ENCODE peak calls at places on chromosome 19, in four cellular contexts. C, N, M and H are unnamed samples.

GRCh38 chr19:4503224-4504170 is 14.8 kb downstream of the PLIN4 start:
- DNase-seq in C (peak), M (no peak), N (no peak), H (no peak)

GRCh38 chr19:18593367-18594095 is 4.9 kb downstream of the REX1BD start:
- DNase-seq in C (peak), M (no peak), N (no peak), H (no peak)

GRCh38 chr19:2338055-2338615 is 9.7 kb downstream of the SPPL2B start:
- DNase-seq in M (no peak), C (peak), N (no peak), H (no peak)

GRCh38 chr19:7904074-7905020 is 670 bp downstream of the MAP2K7 start:
- DNase-seq in N (no peak), C (peak), M (no peak), H (no peak)

GRCh38 chr19:40492274-40492673 is 25.5 kb downstream of the SPTBN4 start:
- DNase-seq in M (no peak), C (no peak), N (no peak), H (no peak)

GRCh38 chr19:8352134-8352827 is 9.2 kb upstream of the KANK3 start:
- DNase-seq in M (no peak), C (no peak), N (no peak), H (no peak)

GRCh38 chr19:39937094-39937493 is 2.7 kb upstream of the FCGBP start:
- DNase-seq in M (no peak), N (no peak), C (no peak), H (no peak)

GRCh38 chr19:50772408-50773311 is 2.4 kb downstream of the GPR32 start:
- DNase-seq in N (no peak), M (no peak), C (no peak), H (no peak)

GRCh38 chr19:19382118-19382517 is 23.4 kb upstream of the GATAD2A start:
- DNase-seq in M (no peak), C (no peak), N (no peak), H (no peak)

GRCh38 chr19:8638078-8638619 is 7.7 kb downstream of the NFILZ start:
- DNase-seq in N (peak), C (no peak), M (no peak), H (no peak)

GRCh38 chr19:18848860-18849661 is 17.3 kb downstream of the UPF1 start:
- DNase-seq in C (peak), M (no peak), N (no peak), H (peak)

GRCh38 chr19:55261671-55262126 is 2.9 kb upstream of the PPP6R1 start:
- DNase-seq in C (no peak), M (peak), N (no peak), H (no peak)

GRCh38 chr19:13952154-13953020 is at the start of gene DCAF15:
- DNase-seq in M (peak), N (peak), C (peak), H (peak)

GRCh38 chr19:39007096-39007495 is 25.3 kb downstream of the FBXO27 start:
- DNase-seq in N (no peak), M (no peak), C (no peak), H (no peak)

GRCh38 chr19:16327131-16327450 is 2.5 kb downstream of the KLF2 start:
- DNase-seq in N (no peak), M (no peak), C (no peak), H (no peak)

GRCh38 chr19:12365372-12366162 is at the start of gene ZNF442:
- DNase-seq in C (peak), N (peak), M (peak), H (peak)

GRCh38 chr19:52748336-52748950 is 13.6 kb upstream of the ZNF611 start:
- DNase-seq in N (no peak), M (no peak), C (no peak), H (no peak)

GRCh38 chr19:33368074-33368864 is 5.2 kb upstream of the CEBPG start:
- DNase-seq in N (no peak), C (no peak), M (no peak), H (no peak)

GRCh38 chr19:409006-409514 is at the start of gene C2CD4C:
- DNase-seq in M (peak), C (no peak), N (no peak), H (no peak)
- TF ChIP-seq EP300 in M (no peak), C (no peak), N (no peak), H (no peak)

DNA sequence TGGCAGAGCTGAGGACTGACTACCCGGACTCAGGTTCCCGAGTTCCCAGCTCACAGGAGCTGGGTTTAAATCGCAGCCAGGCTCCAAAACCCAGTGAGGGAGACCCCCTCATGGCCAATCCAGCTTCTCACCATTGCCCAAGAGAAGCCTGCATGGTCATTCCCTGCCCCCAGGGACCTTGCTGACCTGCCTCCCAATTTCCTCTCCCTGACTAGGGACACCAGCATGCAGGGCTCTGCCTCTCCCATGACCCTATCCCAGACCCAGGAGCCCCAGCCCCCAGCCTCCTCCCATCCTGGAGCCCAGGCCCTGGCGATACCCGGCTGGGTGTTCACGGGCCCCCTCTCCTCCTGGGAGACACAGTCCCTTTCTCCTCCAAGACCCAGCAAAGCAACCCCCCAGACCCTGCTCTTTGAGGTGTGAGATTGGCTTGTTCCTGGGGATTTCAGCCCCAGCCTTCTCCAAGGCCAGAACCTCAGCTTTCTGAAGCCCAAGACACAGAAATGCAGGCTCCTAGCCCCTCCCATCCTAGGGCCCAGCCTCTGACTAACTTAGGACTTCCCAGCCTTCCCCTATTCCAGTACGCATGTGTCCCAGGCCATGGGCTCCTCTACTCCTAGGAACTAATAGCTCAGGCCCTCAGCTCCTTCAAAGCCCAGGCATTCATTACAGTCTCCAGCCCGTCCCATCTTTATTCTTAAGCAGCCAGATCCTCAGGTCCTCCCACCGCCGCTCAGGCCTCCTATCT is 1.1 kb downstream of the GYS1 start:
- DNase-seq in C (peak), M (no peak), N (peak), H (no peak)
- TF ChIP-seq POLR2A in C (peak), M (no peak), N (no peak), H (no peak)

DNA sequence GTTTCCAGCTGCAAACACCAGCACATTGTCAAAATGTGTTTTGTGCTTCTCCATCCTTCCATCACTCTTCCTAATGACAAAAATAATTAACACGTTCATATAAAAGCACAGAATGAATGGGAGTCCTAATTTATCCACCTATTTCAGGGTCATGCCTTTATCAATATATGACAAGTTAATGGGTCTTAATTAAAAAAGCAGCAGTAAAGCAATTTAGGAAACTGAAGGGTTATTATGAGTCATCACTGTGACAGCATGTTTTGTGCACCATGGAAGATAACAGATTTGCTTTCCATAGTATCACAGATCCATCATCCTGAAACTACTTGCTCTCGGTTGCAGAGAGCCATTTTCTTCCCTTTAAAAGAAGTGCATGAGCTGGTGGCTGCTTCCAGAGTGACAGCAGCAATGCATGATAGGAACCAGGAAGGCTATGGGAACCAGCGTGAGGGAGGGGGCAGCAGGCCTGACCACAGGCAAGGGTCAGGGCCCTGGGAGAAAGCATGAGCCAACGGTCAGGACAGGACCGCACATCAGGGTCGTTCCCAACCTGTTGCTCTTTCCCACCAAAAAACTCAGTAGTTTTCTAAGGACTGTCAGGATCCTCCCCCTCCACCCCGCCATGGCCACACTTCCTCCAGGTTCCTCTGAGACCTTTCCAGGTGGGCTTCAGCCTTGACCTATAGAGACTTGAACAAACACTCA is 784.2 kb downstream of the UQCRFS1 start:
- DNase-seq in M (peak), C (no peak), N (no peak), H (no peak)
- TF ChIP-seq EP300 in M (no peak), C (no peak), N (no peak), H (no peak)

DNA sequence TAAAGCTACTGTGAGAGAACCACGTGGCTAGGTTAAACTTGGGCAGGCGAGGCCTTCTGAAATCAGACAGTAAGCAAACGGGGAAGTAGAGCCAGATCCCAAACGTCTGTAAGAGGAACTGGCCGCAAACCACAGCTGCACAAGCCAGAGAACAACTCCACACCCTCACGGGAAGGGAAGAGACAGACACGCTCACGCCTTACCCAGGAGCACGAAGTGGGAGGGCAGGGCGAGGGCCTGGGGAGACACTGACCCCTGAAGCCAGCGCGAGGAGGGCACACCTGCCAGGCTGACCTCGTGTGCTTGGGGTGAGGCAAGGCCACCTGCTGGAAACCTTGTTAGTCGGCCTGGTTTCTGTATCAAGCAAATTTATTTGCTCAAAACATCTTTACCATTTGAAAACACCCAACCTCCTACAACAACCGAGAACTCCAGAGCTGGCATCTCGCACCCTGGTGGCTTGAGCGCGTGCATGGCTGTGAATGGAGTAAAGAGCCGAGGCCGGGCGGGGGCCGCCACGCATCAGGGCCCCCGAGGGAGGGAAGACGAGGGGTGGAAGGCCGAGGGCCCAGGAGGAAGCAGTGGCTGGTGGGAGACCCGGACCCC is 7.3 kb downstream of the POLR2E start:
- DNase-seq in N (no peak), C (no peak), M (no peak), H (peak)
- TF ChIP-seq POLR2A in N (no peak), C (no peak), M (no peak), H (no peak)